ENCODE peak calls at places on chromosomes 7 and 10, in ten cellular contexts. Q, Y, Z, V, W, D, G, E, K and S are unnamed samples.

GRCh38 chr10:103688451-103688850 is 166.9 kb downstream of the SH3PXD2A start:
- DNase-seq in Q (no peak), Y (no peak), Z (no peak), V (no peak), W (no peak), D (no peak), G (no peak), E (peak; percentile 59), K (no peak), S (no peak)

GRCh38 chr7:73810991-73811360 is 19.8 kb upstream of the CLDN4 start:
- DNase-seq in Q (no peak), Y (no peak), Z (no peak), V (no peak), W (peak; percentile 45), D (no peak), G (no peak), E (no peak), K (no peak), S (no peak)

GRCh38 chr7:131431289-131431688 is 103.6 kb downstream of the MKLN1 start:
- DNase-seq in Q (peak; percentile 90), Y (no peak), Z (no peak), V (peak; percentile 44), W (no peak), D (peak; percentile 42), G (peak; percentile 70), E (no peak), K (no peak), S (no peak)

GRCh38 chr7:108167460-108167859 is 37.3 kb upstream of the LAMB4 start:
- DNase-seq in Q (peak; percentile 28), Y (no peak), Z (no peak), V (peak; percentile 60), W (no peak), D (no peak), G (peak; percentile 20), E (no peak), K (no peak), S (no peak)

GRCh38 chr7:134792968-134793367 is 13.5 kb downstream of the CALD1 start:
- DNase-seq in Q (peak; percentile 70), Y (no peak), Z (no peak), V (peak; percentile 73), W (no peak), D (peak; percentile 23), G (no peak), E (no peak), K (no peak), S (peak; percentile 88)

GRCh38 chr7:151081170-151082101 is 827 bp upstream of the FASTK start:
- DNase-seq in Q (no peak), Y (peak; percentile 66), Z (no peak), V (no peak), W (peak; percentile 63), D (peak; percentile 52), G (no peak), E (no peak), K (peak; percentile 35), S (no peak)

GRCh38 chr7:155835446-155836215 is 23.4 kb upstream of the SHH start:
- DNase-seq in Q (no peak), Y (no peak), Z (no peak), V (no peak), W (no peak), D (no peak), G (no peak), E (no peak), K (no peak), S (no peak)

GRCh38 chr10:66828957-66829356 is 96.9 kb upstream of the LRRTM3 start:
- DNase-seq in Q (peak; percentile 31), Y (no peak), Z (no peak), V (no peak), W (no peak), D (no peak), G (no peak), E (no peak), K (no peak), S (no peak)

GRCh38 chr10:10138685-10139084 is 879.0 kb upstream of the CELF2 start:
- DNase-seq in Q (no peak), Y (no peak), Z (no peak), V (no peak), W (no peak), D (no peak), G (no peak), E (no peak), K (no peak), S (no peak)

GRCh38 chr7:2104107-2104710 is 128.5 kb downstream of the MAD1L1 start:
- DNase-seq in Q (peak; percentile 77), Y (peak; percentile 99), Z (peak; percentile 51), V (peak; percentile 96), W (peak; percentile 99), D (peak; percentile 62), G (peak; percentile 44), E (peak; percentile 97), K (no peak), S (peak; percentile 89)

GRCh38 chr10:110609592-110609991 is 34.5 kb upstream of the RBM20 start:
- DNase-seq in Q (no peak), Y (peak; percentile 48), Z (no peak), V (no peak), W (peak; percentile 59), D (no peak), G (no peak), E (peak; percentile 62), K (no peak), S (no peak)

GRCh38 chr7:137772748-137773147 is 74.0 kb downstream of the DGKI start:
- DNase-seq in Q (peak; percentile 92), Y (peak; percentile 52), Z (peak; percentile 78), V (peak; percentile 64), W (no peak), D (no peak), G (no peak), E (no peak), K (no peak), S (no peak)

GRCh38 chr7:108002726-108003590 is at the start of gene LAMB1:
- DNase-seq in Q (peak; percentile 72), Y (no peak), Z (no peak), V (peak; percentile 91), W (peak; percentile 98), D (peak; percentile 80), G (no peak), E (peak; percentile 80), K (peak; percentile 79), S (peak; percentile 93)

GRCh38 chr7:159109092-159110035 is 35.3 kb downstream of the VIPR2 start:
- DNase-seq in Q (no peak), Y (no peak), Z (no peak), V (no peak), W (no peak), D (peak; percentile 39), G (no peak), E (no peak), K (no peak), S (no peak)

GRCh38 chr10:71770255-71770654 is 3.1 kb downstream of the VSIR start:
- DNase-seq in Q (no peak), Y (peak; percentile 87), Z (peak; percentile 54), V (peak; percentile 27), W (no peak), D (no peak), G (no peak), E (no peak), K (no peak), S (no peak)

DNA sequence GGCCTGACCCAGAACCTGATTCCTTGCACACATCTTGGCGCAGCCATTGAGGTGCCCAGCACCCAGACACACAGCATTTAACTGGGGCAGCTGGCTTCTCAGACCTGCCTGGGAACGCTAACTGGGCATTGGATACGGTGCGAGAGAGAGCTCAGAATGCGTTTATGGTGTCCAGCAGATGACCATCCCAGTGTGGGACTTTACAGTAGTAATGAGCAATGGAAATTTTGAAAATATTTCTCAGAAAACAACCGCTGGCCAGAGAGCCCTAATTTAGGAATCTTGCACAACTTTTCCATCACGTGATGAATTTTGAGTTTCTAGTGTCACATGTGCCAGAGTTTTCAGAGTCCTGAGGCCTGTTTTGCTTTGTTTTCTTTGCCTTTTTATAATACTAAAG is 78.2 kb upstream of the SEC61G start:
- DNase-seq in Q (no peak), Y (no peak), Z (no peak), V (no peak), W (no peak), D (no peak), G (no peak), E (no peak), K (no peak), S (no peak)
- TF ChIP-seq CTCF in Q (no peak), Y (no peak), Z (no peak), V (no peak), W (no peak), D (no peak), G (no peak), E (no peak), K (no peak), S (no peak)

DNA sequence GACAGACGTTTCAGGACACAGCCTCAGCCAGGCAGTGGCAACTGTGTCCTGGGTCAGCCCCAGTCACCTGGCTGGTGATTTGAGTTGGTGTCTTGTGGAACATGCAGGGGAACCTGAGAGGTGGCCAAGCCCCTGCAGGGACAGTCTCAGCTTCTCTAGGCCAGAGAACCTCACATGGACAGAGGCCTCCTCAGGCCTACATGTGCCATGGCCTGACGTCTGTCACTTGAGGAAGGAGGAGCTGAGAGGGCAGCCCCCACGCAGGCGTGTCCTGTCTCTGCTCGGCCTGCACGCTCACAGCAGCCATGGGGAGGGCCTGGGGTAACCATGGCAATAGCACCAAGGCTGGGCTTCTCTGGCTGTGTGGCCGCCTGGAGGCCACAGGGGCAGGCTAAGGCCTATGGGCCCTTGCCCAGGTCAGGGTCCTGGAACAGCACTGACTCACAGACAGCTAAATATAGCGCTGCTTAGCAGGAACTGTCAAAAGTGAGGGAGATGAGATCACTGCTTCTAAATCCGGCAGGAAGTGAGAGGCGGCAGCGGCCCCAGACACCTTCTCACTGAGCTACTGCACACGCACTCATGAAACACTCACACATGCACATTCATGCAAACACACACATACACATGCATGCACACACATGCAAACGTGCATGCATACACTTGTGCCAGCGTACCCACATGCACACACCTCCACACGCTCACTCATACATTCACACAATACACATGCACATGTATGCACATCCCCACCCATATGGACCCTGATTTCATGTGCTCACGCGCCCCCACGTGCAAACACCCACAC is 57.0 kb downstream of the YKT6 start:
- DNase-seq in Q (peak; percentile 84), Y (peak; percentile 90), Z (peak; percentile 67), V (peak; percentile 91), W (peak; percentile 87), D (peak; percentile 46), G (peak; percentile 8), E (peak; percentile 90), K (peak; percentile 59), S (no peak)
- TF ChIP-seq CTCF in Q (no peak), Y (no peak), Z (peak; percentile 2), V (no peak), W (peak; percentile 32), D (no peak), G (no peak), E (peak; percentile 16), K (no peak), S (no peak)

DNA sequence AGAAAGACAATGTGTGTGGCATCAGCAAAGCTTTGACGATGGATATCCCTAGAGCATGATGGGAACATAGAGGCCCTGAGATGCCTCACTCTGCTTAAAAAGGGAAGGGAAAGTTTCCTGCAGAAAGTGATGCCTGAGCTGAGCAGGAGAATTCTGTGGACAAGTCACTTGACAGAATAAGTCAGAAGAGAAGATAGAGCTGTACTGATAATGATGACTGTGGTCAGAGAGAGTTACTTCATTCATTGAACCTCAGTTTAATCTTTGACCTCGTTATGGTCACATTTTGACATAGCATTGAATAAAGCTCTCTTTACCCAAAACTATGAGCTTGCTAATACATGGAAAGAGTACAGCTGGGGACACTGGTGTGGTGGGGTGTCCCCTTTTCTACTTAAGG is 7.6 kb downstream of the CUBN start:
- DNase-seq in Q (no peak), Y (no peak), Z (no peak), V (no peak), W (no peak), D (no peak), G (no peak), E (no peak), K (no peak), S (no peak)
- TF ChIP-seq CTCF in Q (no peak), Y (no peak), Z (no peak), V (no peak), W (no peak), D (no peak), G (no peak), E (no peak), K (no peak), S (no peak)

GRCh38 chr10:51215956-51216834 is 141.9 kb downstream of the PRKG1 start:
- DNase-seq in Q (peak; percentile 9), Y (no peak), Z (no peak), V (no peak), W (no peak), D (no peak), G (no peak), E (no peak), K (no peak), S (no peak)
- TF ChIP-seq CTCF in Q (no peak), Y (no peak), Z (no peak), V (no peak), W (no peak), D (no peak), G (no peak), E (no peak), K (no peak), S (no peak)